ENCODE peak calls at places on chromosomes 11 and 22, in seven cellular contexts. B, Z, T, M, R, N and J are unnamed samples.

GRCh38 chr22:36587289-36588154 is 58.6 kb upstream of the EIF3D start:
- DNase-seq in Z (no peak), B (no peak), M (no peak), R (no peak), N (no peak), T (no peak), J (peak)

GRCh38 chr11:23320131-23320530 is 459.9 kb upstream of the CCDC179 start:
- DNase-seq in R (no peak), T (no peak), M (no peak), N (no peak), B (no peak), Z (no peak), J (no peak)

GRCh38 chr11:68402355-68403031 is 58.1 kb upstream of the PPP6R3 start:
- DNase-seq in T (no peak), R (peak), N (no peak), M (no peak), B (no peak), Z (no peak), J (no peak)

GRCh38 chr11:117916956-117917355 is 12.2 kb downstream of the TMPRSS13 start:
- DNase-seq in T (no peak), B (no peak), N (no peak), Z (no peak), R (peak), M (peak), J (no peak)

GRCh38 chr22:49352361-49353169 is 475.1 kb downstream of the BRD1 start:
- DNase-seq in M (peak), R (no peak), B (no peak), N (peak), T (peak), Z (no peak), J (no peak)

GRCh38 chr22:31520036-31520435 is 23.7 kb downstream of the SFI1 start:
- DNase-seq in R (no peak), T (no peak), M (no peak), N (no peak), Z (no peak), B (no peak), J (no peak)

GRCh38 chr11:74720596-74721478 is 10.4 kb downstream of the CHRDL2 start:
- DNase-seq in Z (no peak), N (peak), B (peak), T (no peak), R (no peak), M (no peak), J (no peak)

GRCh38 chr11:66326261-66327111 is 9.6 kb upstream of the CD248 start:
- DNase-seq in B (peak), Z (no peak), T (no peak), M (peak), N (no peak), R (no peak), J (no peak)

GRCh38 chr11:59766542-59766941 is 11.4 kb downstream of the STX3 start:
- DNase-seq in T (no peak), R (no peak), B (no peak), N (no peak), M (no peak), Z (no peak), J (peak)

GRCh38 chr11:47886096-47886495 is 37.9 kb upstream of the NUP160 start:
- DNase-seq in N (no peak), B (peak), M (peak), T (no peak), Z (no peak), R (peak), J (no peak)

GRCh38 chr11:65078786-65079342 is 5.0 kb downstream of the CDCA5 start:
- DNase-seq in T (no peak), Z (no peak), B (no peak), R (no peak), N (no peak), M (no peak), J (no peak)

GRCh38 chr11:117822031-117822521 is 2.5 kb downstream of the FXYD2 start:
- DNase-seq in T (no peak), R (peak), Z (peak), N (no peak), B (peak), M (peak), J (peak)

GRCh38 chr22:27711756-27712155 is 89.8 kb downstream of the MN1 start:
- DNase-seq in T (no peak), N (no peak), R (no peak), B (no peak), M (no peak), Z (no peak), J (no peak)

GRCh38 chr11:9675691-9676090 is 11.8 kb downstream of the SWAP70 start:
- DNase-seq in B (no peak), N (no peak), Z (no peak), T (no peak), M (no peak), R (no peak), J (no peak)

GRCh38 chr11:64373598-64373974 is 14.6 kb downstream of the RPS6KA4 start:
- DNase-seq in Z (no peak), B (no peak), T (no peak), N (no peak), M (no peak), R (no peak), J (no peak)

GRCh38 chr11:103433976-103434375 is 324.8 kb downstream of the DYNC2H1 start:
- DNase-seq in Z (no peak), M (no peak), B (no peak), T (no peak), N (no peak), R (no peak), J (no peak)

GRCh38 chr11:13166036-13166435 is 111.6 kb upstream of the BMAL1 start:
- DNase-seq in M (no peak), Z (no peak), T (no peak), N (no peak), R (no peak), B (no peak), J (no peak)

GRCh38 chr11:104033134-104033533 is 3.3 kb upstream of the DDI1 start:
- DNase-seq in N (no peak), M (no peak), B (no peak), T (no peak), Z (no peak), R (no peak), J (no peak)

GRCh38 chr22:36325163-36326031 is 62.4 kb downstream of the MYH9 start:
- DNase-seq in R (no peak), N (peak), B (peak), Z (no peak), M (no peak), T (no peak), J (no peak)

GRCh38 chr11:112822478-112823274 is 138.5 kb upstream of the NCAM1 start:
- DNase-seq in M (no peak), N (no peak), T (no peak), R (no peak), B (no peak), Z (no peak), J (peak)

GRCh38 chr11:64848779-64849599 is 4.5 kb upstream of the CDC42BPG start:
- DNase-seq in T (no peak), R (peak), B (no peak), Z (peak), N (peak), M (no peak), J (no peak)

GRCh38 chr11:43784866-43785265 is 95.8 kb upstream of the ALKBH3 start:
- DNase-seq in T (no peak), R (no peak), M (no peak), Z (no peak), N (no peak), B (no peak), J (no peak)

GRCh38 chr11:115409116-115409663 is 95.0 kb downstream of the CADM1 start:
- DNase-seq in T (no peak), B (no peak), Z (no peak), R (no peak), N (no peak), M (no peak), J (no peak)

GRCh38 chr11:19712281-19713220 is at the start of gene NAV2:
- DNase-seq in Z (peak), N (peak), R (peak), B (peak), M (peak), T (peak), J (peak)

GRCh38 chr11:19715373-19715772 is 2.7 kb downstream of the NAV2 start:
- DNase-seq in B (no peak), R (peak), Z (no peak), N (no peak), M (no peak), T (no peak), J (no peak)

GRCh38 chr11:19714093-19714386 is 1.4 kb downstream of the NAV2 start:
- DNase-seq in Z (no peak), R (no peak), T (no peak), M (no peak), N (no peak), B (no peak), J (no peak)

GRCh38 chr11:19713221-19714092 is 820 bp downstream of the NAV2 start:
- DNase-seq in N (peak), M (peak), T (no peak), Z (no peak), B (peak), R (no peak), J (no peak)

GRCh38 chr11:19714387-19715363 is 2.0 kb downstream of the NAV2 start:
- DNase-seq in M (peak), N (peak), B (peak), T (no peak), Z (no peak), R (peak), J (no peak)
- TF ChIP-seq CTCF in M (no peak), N (no peak), B (no peak), T (no peak), Z (no peak), R (no peak), J (no peak)

DNA sequence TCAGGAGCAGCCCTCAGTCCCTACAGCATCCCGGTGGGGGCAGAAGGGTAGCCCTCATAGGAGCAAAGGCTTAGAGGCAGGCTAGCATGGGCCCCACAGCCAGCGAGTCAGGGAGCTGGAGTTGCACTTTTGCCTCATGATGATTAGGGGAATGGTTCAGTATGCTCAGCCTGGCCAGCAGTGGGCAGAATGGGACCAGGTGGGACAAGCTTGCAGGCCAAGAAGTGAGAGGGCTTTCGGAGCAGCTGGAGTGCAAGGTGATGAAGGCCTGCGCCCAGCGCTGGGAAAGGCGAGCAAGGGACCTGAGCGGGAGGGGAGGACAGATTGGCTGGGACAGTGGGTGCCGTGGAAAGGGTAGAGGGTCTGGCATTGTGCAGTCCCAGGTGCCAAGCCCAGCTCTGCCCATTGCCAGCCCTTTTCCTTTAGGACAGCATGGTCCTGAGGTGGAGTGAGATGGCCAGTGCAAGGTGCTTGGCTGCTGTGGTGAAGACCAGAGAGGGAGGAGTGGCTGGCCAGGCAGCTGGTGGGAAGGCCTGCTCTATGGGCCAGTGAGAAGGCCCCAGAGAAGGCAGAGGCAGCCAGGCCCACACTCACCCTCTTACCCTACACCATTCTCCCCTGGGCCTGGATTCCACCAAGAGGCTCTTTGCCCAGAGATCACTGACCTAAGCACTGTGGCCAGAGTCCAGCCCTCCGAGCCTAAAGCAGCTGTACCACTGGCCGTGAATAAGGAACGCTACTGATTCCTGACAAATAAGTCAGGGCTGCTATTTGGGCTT is 47.9 kb upstream of the SUSD2 start:
- DNase-seq in M (no peak), N (peak), T (no peak), R (no peak), B (no peak), Z (no peak), J (no peak)
- TF ChIP-seq CTCF in M (no peak), N (peak), T (no peak), R (peak), B (peak), Z (no peak), J (no peak)

DNA sequence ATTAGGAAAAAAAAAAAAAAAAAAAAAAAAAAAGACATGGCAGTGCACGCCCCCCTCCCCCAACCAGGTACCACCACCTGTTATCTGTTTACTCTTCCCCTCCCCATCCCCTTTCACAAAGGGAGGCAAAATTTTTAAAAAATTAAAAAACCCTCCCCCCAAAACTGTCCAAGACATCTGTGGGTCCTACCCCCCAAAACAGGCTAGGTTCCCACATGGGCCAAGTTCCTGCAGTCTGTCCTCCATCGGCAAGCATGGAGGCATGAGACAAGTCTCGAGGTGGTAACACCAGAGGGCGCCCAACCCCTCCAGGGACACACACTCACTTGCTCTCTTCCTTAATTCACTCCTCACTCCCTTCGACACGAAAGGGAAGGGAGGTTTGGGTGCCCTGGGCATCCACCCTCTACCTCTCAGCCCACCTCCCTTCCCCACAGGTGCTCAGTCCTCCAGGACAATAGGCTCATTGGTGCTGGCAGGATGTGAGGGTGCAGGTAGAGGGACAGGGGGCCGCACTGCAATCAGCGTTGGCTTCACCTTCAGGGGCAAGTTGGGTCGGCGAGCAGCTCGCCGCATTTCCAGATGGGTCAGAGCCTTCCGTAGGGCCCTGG is 2.2 kb upstream of the TUT1 start:
- DNase-seq in B (peak), T (no peak), Z (no peak), M (peak), N (peak), R (peak), J (no peak)
- TF ChIP-seq CTCF in B (peak), T (peak), Z (no peak), M (peak), N (peak), R (peak), J (peak)

GRCh38 chr11:8055111-8055835 is 25.7 kb upstream of the TUB start:
- DNase-seq in B (no peak), T (peak), Z (no peak), M (peak), R (peak), N (no peak), J (no peak)
- TF ChIP-seq CTCF in B (no peak), T (no peak), Z (no peak), M (no peak), R (no peak), N (no peak), J (no peak)

GRCh38 chr11:128098840-128099239 is 488.5 kb downstream of the ETS1 start:
- DNase-seq in B (no peak), T (no peak), N (no peak), R (no peak), Z (no peak), M (no peak), J (no peak)

GRCh38 chr11:128089962-128090361 is 497.4 kb downstream of the ETS1 start:
- DNase-seq in M (no peak), Z (no peak), R (no peak), B (no peak), N (no peak), T (no peak), J (no peak)

GRCh38 chr11:128093689-128094088 is 493.7 kb downstream of the ETS1 start:
- DNase-seq in N (no peak), T (no peak), B (no peak), Z (no peak), R (no peak), M (no peak), J (no peak)

DNA sequence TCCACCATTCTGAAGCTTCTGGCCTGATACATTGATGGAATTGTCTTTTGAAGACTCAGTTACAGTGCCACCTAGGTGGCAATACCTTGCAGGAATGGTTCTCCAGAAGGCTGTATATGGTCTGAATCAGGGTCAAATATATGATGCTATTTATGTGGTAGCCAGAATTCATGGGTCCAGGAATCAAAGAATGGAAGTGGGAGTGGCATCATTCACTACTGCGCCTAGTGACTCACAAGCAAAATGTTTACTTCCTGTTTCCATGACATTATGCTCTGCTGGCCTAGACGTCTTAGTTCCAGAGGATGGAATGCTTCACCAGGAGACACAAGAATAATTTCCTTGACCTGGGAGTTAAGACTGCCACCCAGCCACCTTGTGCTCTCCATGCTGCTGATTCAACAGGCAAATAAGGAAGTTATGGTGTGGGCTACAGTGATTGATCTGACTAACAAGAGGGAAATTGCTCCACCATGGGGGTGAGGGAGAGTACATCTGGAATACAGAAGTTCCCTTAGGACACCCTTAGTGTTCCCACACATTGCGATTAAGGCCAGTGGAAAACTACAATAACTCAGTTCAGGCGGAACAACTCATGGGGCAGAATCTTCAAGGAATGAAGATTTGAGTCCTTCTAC is 491.8 kb downstream of the ETS1 start:
- DNase-seq in M (no peak), Z (no peak), R (no peak), T (no peak), N (no peak), B (no peak), J (no peak)
- TF ChIP-seq CTCF in M (no peak), Z (no peak), R (no peak), T (no peak), N (no peak), B (no peak), J (no peak)

GRCh38 chr11:107757661-107758060 is 45.8 kb upstream of the SLN start:
- DNase-seq in T (no peak), Z (no peak), N (no peak), M (no peak), B (no peak), R (no peak), J (no peak)
- TF ChIP-seq CTCF in T (peak), Z (no peak), N (no peak), M (no peak), B (no peak), R (no peak), J (no peak)